ENCODE peak calls at places on chromosomes 13 and 19, in four cellular contexts. One of them, this sample, is unnamed.

GRCh38 chr13:41085961-41086360 is 24.7 kb downstream of the WBP4 start:
- DNase-seq in stimulated activated CD8-positive, alpha-beta memory T cell treated with anti-CD3 and anti-CD28 coated beads, Interleukin-4, amount 100 ng/mL, for 24 hours: no peak
- DNase-seq in SW480: no peak
- DNase-seq in cardiac muscle cell: no peak
- DNase-seq in this sample: no peak

GRCh38 chr13:110944968-110945952 is 30.4 kb upstream of the ANKRD10 start:
- DNase-seq in stimulated activated CD8-positive, alpha-beta memory T cell treated with anti-CD3 and anti-CD28 coated beads, Interleukin-4, amount 100 ng/mL, for 24 hours: no peak
- DNase-seq in SW480: no peak
- DNase-seq in cardiac muscle cell: no peak
- DNase-seq in this sample: no peak

GRCh38 chr13:99495478-99496321 is 5.6 kb upstream of the TM9SF2 start:
- DNase-seq in stimulated activated CD8-positive, alpha-beta memory T cell treated with anti-CD3 and anti-CD28 coated beads, Interleukin-4, amount 100 ng/mL, for 24 hours: no peak
- DNase-seq in SW480: peak; percentile 11
- DNase-seq in cardiac muscle cell: no peak
- DNase-seq in this sample: no peak

GRCh38 chr13:110394371-110394841 is 87.3 kb downstream of the COL4A2 start:
- DNase-seq in stimulated activated CD8-positive, alpha-beta memory T cell treated with anti-CD3 and anti-CD28 coated beads, Interleukin-4, amount 100 ng/mL, for 24 hours: no peak
- DNase-seq in SW480: no peak
- DNase-seq in cardiac muscle cell: no peak
- DNase-seq in this sample: no peak

GRCh38 chr13:73261739-73262216 is 203.0 kb downstream of the KLF5 start:
- DNase-seq in stimulated activated CD8-positive, alpha-beta memory T cell treated with anti-CD3 and anti-CD28 coated beads, Interleukin-4, amount 100 ng/mL, for 24 hours: no peak
- DNase-seq in SW480: peak; percentile 52
- DNase-seq in cardiac muscle cell: no peak
- DNase-seq in this sample: no peak

GRCh38 chr19:12788025-12788681 is 3.1 kb upstream of the JUNB start:
- DNase-seq in stimulated activated CD8-positive, alpha-beta memory T cell treated with anti-CD3 and anti-CD28 coated beads, Interleukin-4, amount 100 ng/mL, for 24 hours: no peak
- DNase-seq in SW480: no peak
- DNase-seq in cardiac muscle cell: no peak
- DNase-seq in this sample: peak; percentile 9

GRCh38 chr13:111577429-111577828 is 257.0 kb downstream of the TEX29 start:
- DNase-seq in stimulated activated CD8-positive, alpha-beta memory T cell treated with anti-CD3 and anti-CD28 coated beads, Interleukin-4, amount 100 ng/mL, for 24 hours: no peak
- DNase-seq in SW480: no peak
- DNase-seq in cardiac muscle cell: no peak
- DNase-seq in this sample: no peak

GRCh38 chr13:39676315-39676876 is 20.9 kb downstream of the COG6 start:
- DNase-seq in stimulated activated CD8-positive, alpha-beta memory T cell treated with anti-CD3 and anti-CD28 coated beads, Interleukin-4, amount 100 ng/mL, for 24 hours: no peak
- DNase-seq in SW480: peak; percentile 61
- DNase-seq in cardiac muscle cell: peak; percentile 60
- DNase-seq in this sample: peak; percentile 27

GRCh38 chr13:94272038-94272437 is 207.4 kb downstream of the DCT start:
- DNase-seq in stimulated activated CD8-positive, alpha-beta memory T cell treated with anti-CD3 and anti-CD28 coated beads, Interleukin-4, amount 100 ng/mL, for 24 hours: no peak
- DNase-seq in SW480: no peak
- DNase-seq in cardiac muscle cell: no peak
- DNase-seq in this sample: no peak

GRCh38 chr13:31749929-31750328 is 10.6 kb downstream of the RXFP2 start:
- DNase-seq in stimulated activated CD8-positive, alpha-beta memory T cell treated with anti-CD3 and anti-CD28 coated beads, Interleukin-4, amount 100 ng/mL, for 24 hours: no peak
- DNase-seq in SW480: peak; percentile 9
- DNase-seq in cardiac muscle cell: no peak
- DNase-seq in this sample: no peak

GRCh38 chr19:5949792-5950305 is 28.1 kb downstream of the RANBP3 start:
- DNase-seq in stimulated activated CD8-positive, alpha-beta memory T cell treated with anti-CD3 and anti-CD28 coated beads, Interleukin-4, amount 100 ng/mL, for 24 hours: no peak
- DNase-seq in SW480: no peak
- DNase-seq in cardiac muscle cell: no peak
- DNase-seq in this sample: no peak

This sample was measured in NCI-H446 treated with DMSO at 0.1 percent for 48 hours.